ENCODE peak calls at places on chromosomes 2 and 18, in nine cellular contexts. One of them, this sample, is unnamed.

GRCh38 chr18:57437782-57438668 is 2.9 kb downstream of the ONECUT2 start:
- DNase-seq in epithelial cell of proximal tubule: no peak
- DNase-seq in uterus: no peak
- DNase-seq in adrenal gland: peak; percentile 73
- DNase-seq in H1: no peak
- DNase-seq in lower leg skin: no peak
- DNase-seq in astrocyte: peak; percentile 26
- DNase-seq in GM13977: peak; percentile 82
- DNase-seq in H9: peak; percentile 92
- DNase-seq in this sample: peak; percentile 76

GRCh38 chr18:70279470-70279869 is 9.4 kb upstream of the SOCS6 start:
- DNase-seq in epithelial cell of proximal tubule: no peak
- DNase-seq in uterus: no peak
- DNase-seq in adrenal gland: no peak
- DNase-seq in H1: no peak
- DNase-seq in lower leg skin: no peak
- DNase-seq in astrocyte: no peak
- DNase-seq in GM13977: no peak
- DNase-seq in H9: no peak
- DNase-seq in this sample: no peak

GRCh38 chr2:111910609-111911277 is 12.3 kb downstream of the MERTK start:
- DNase-seq in epithelial cell of proximal tubule: no peak
- DNase-seq in uterus: no peak
- DNase-seq in adrenal gland: no peak
- DNase-seq in H1: no peak
- DNase-seq in lower leg skin: peak; percentile 65
- DNase-seq in astrocyte: no peak
- DNase-seq in GM13977: no peak
- DNase-seq in H9: no peak
- DNase-seq in this sample: no peak

GRCh38 chr2:128300151-128300550 is 18.5 kb downstream of the HS6ST1 start:
- DNase-seq in epithelial cell of proximal tubule: no peak
- DNase-seq in uterus: no peak
- DNase-seq in adrenal gland: no peak
- DNase-seq in H1: no peak
- DNase-seq in lower leg skin: no peak
- DNase-seq in astrocyte: no peak
- DNase-seq in GM13977: no peak
- DNase-seq in H9: no peak
- DNase-seq in this sample: no peak

GRCh38 chr2:16664052-16664731 is 1.4 kb downstream of the CYRIA start:
- DNase-seq in epithelial cell of proximal tubule: no peak
- DNase-seq in uterus: peak; percentile 87
- DNase-seq in adrenal gland: peak; percentile 89
- DNase-seq in H1: no peak
- DNase-seq in lower leg skin: peak; percentile 87
- DNase-seq in astrocyte: peak; percentile 89
- DNase-seq in GM13977: peak; percentile 47
- DNase-seq in H9: peak; percentile 44
- DNase-seq in this sample: no peak

GRCh38 chr18:35642802-35643201 is 61.3 kb downstream of the GALNT1 start:
- DNase-seq in epithelial cell of proximal tubule: no peak
- DNase-seq in uterus: no peak
- DNase-seq in adrenal gland: no peak
- DNase-seq in H1: no peak
- DNase-seq in lower leg skin: no peak
- DNase-seq in astrocyte: no peak
- DNase-seq in GM13977: no peak
- DNase-seq in H9: no peak
- DNase-seq in this sample: no peak

GRCh38 chr2:225091336-225091735 is 49.1 kb upstream of the DOCK10 start:
- DNase-seq in epithelial cell of proximal tubule: no peak
- DNase-seq in uterus: no peak
- DNase-seq in adrenal gland: no peak
- DNase-seq in H1: no peak
- DNase-seq in lower leg skin: no peak
- DNase-seq in astrocyte: peak; percentile 97
- DNase-seq in GM13977: no peak
- DNase-seq in H9: no peak
- DNase-seq in this sample: no peak

GRCh38 chr2:66433945-66434678 is 813 bp upstream of the MEIS1 start:
- DNase-seq in epithelial cell of proximal tubule: peak; percentile 43
- DNase-seq in uterus: peak; percentile 74
- DNase-seq in adrenal gland: peak; percentile 88
- DNase-seq in H1: no peak
- DNase-seq in lower leg skin: no peak
- DNase-seq in astrocyte: peak; percentile 63
- DNase-seq in GM13977: no peak
- DNase-seq in H9: peak; percentile 63
- DNase-seq in this sample: peak; percentile 55

GRCh38 chr18:34971313-34971712 is 69.9 kb upstream of the MAPRE2 start:
- DNase-seq in epithelial cell of proximal tubule: peak; percentile 44
- DNase-seq in uterus: no peak
- DNase-seq in adrenal gland: no peak
- DNase-seq in H1: no peak
- DNase-seq in lower leg skin: no peak
- DNase-seq in astrocyte: peak; percentile 36
- DNase-seq in GM13977: no peak
- DNase-seq in H9: no peak
- DNase-seq in this sample: no peak

GRCh38 chr2:182980115-182980514 is 58.1 kb downstream of the NCKAP1 start:
- DNase-seq in epithelial cell of proximal tubule: peak; percentile 13
- DNase-seq in uterus: no peak
- DNase-seq in adrenal gland: no peak
- DNase-seq in H1: no peak
- DNase-seq in lower leg skin: no peak
- DNase-seq in astrocyte: peak; percentile 18
- DNase-seq in GM13977: peak; percentile 34
- DNase-seq in H9: no peak
- DNase-seq in this sample: no peak

GRCh38 chr18:44536619-44537018 is 144.1 kb upstream of the SETBP1 start:
- DNase-seq in epithelial cell of proximal tubule: no peak
- DNase-seq in uterus: no peak
- DNase-seq in adrenal gland: no peak
- DNase-seq in H1: no peak
- DNase-seq in lower leg skin: no peak
- DNase-seq in astrocyte: no peak
- DNase-seq in GM13977: no peak
- DNase-seq in H9: no peak
- DNase-seq in this sample: no peak

GRCh38 chr18:59814872-59815271 is 84.9 kb upstream of the PMAIP1 start:
- DNase-seq in epithelial cell of proximal tubule: peak; percentile 56
- DNase-seq in uterus: no peak
- DNase-seq in adrenal gland: no peak
- DNase-seq in H1: no peak
- DNase-seq in lower leg skin: no peak
- DNase-seq in astrocyte: peak; percentile 85
- DNase-seq in GM13977: no peak
- DNase-seq in H9: no peak
- DNase-seq in this sample: no peak

GRCh38 chr2:128585706-128586105 is 267.0 kb upstream of the HS6ST1 start:
- DNase-seq in epithelial cell of proximal tubule: no peak
- DNase-seq in uterus: no peak
- DNase-seq in adrenal gland: no peak
- DNase-seq in H1: no peak
- DNase-seq in lower leg skin: no peak
- DNase-seq in astrocyte: peak; percentile 83
- DNase-seq in GM13977: no peak
- DNase-seq in H9: no peak
- DNase-seq in this sample: no peak

GRCh38 chr2:181628590-181629585 is 28.0 kb downstream of the CERKL start:
- DNase-seq in epithelial cell of proximal tubule: no peak
- DNase-seq in uterus: no peak
- DNase-seq in adrenal gland: no peak
- DNase-seq in H1: no peak
- DNase-seq in lower leg skin: no peak
- DNase-seq in astrocyte: no peak
- DNase-seq in GM13977: no peak
- DNase-seq in H9: no peak
- DNase-seq in this sample: no peak

DNA sequence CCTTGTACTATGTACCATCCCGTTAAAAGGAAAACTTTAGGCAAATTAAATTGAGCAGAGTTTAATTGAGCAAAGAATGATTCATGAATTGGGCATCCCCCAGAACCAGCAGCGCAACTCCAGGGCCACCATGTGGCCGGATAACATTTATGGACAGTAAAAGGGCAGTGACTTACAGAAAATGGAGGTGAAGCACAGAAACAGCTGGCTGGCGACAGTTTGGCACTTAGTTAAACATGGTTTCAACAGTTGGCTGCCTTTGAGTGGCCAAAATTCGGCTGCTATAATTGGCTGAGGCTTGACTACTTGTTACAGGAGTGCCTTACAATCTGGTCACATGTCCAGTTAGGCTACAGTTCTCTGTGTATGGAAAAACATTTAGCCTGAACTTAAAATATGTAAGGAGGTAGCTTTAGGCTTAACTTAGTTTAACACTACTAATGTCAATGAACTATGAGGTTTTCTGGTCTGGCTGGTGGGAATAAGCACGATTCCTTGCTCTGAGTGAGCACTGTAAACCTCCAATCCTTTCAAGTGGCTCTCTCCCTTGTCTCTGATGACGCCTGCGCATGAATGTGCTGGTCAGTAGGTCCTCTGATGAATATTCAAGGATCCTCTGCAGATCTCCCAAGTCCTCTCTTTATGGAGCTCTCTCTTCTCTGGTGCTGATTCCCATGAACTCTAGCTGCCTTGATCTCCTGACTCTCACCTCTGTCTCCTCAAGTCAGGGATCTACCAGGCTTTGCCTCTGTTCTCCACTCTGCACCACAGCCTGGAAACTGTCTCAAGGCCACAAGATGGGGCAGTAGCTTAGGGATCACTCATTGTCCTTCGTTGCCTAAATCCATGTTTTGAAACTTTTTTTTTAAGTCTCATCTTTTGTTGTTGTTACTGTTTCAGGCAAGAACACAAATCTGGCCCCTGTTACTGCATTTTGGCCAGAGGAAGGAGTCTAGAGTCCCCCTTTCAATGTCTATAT is 24.4 kb upstream of the RAB31 start:
- DNase-seq in epithelial cell of proximal tubule: no peak
- DNase-seq in uterus: peak; percentile 64
- DNase-seq in adrenal gland: peak; percentile 67
- DNase-seq in H1: no peak
- DNase-seq in lower leg skin: peak; percentile 78
- DNase-seq in astrocyte: peak; percentile 63
- DNase-seq in GM13977: no peak
- DNase-seq in H9: no peak
- DNase-seq in this sample: no peak
- TF ChIP-seq CTCF in epithelial cell of proximal tubule: peak; percentile 72
- TF ChIP-seq CTCF in uterus: peak; percentile 64
- TF ChIP-seq CTCF in adrenal gland: no peak
- TF ChIP-seq CTCF in H1: peak; percentile 37
- TF ChIP-seq CTCF in lower leg skin: no peak
- TF ChIP-seq CTCF in astrocyte: peak; percentile 56
- TF ChIP-seq CTCF in GM13977: peak; percentile 40
- TF ChIP-seq CTCF in H9: peak; percentile 35
- TF ChIP-seq CTCF in this sample: no peak

DNA sequence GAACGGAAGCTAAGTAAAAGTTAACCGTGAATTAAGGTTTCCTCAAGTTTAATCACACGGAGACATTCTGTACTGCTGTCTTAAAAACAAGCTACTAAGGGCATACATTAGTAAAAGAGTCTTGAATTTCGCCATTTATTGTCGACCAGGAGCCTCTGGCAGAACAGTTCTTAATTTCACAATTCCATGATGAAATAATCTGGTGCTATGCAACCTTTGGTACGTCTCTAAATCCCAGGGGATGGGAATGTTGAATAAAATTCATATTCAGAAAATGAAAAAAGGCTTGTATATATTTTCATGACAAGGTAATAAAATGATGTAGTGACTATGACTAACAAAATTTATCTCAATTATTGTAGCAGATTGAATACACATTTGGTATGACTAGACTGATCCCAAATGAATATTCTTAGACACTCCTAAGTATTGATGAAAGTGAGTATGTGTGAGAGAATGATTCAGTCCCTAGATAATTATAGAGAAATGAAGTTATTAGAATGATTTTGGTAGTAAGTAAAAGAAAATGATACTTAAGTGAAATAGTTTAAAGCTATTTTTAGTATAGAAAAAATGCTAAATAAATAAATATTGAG is 40.4 kb upstream of the ZSWIM2 start:
- DNase-seq in epithelial cell of proximal tubule: no peak
- DNase-seq in uterus: no peak
- DNase-seq in adrenal gland: no peak
- DNase-seq in H1: no peak
- DNase-seq in lower leg skin: no peak
- DNase-seq in astrocyte: no peak
- DNase-seq in GM13977: no peak
- DNase-seq in H9: no peak
- DNase-seq in this sample: no peak
- TF ChIP-seq CTCF in epithelial cell of proximal tubule: no peak
- TF ChIP-seq CTCF in uterus: no peak
- TF ChIP-seq CTCF in adrenal gland: no peak
- TF ChIP-seq CTCF in H1: no peak
- TF ChIP-seq CTCF in lower leg skin: no peak
- TF ChIP-seq CTCF in astrocyte: no peak
- TF ChIP-seq CTCF in GM13977: no peak
- TF ChIP-seq CTCF in H9: no peak
- TF ChIP-seq CTCF in this sample: no peak

GRCh38 chr2:161988589-161988988 is 85.4 kb downstream of the DPP4 start:
- DNase-seq in epithelial cell of proximal tubule: no peak
- DNase-seq in uterus: no peak
- DNase-seq in adrenal gland: no peak
- DNase-seq in H1: no peak
- DNase-seq in lower leg skin: no peak
- DNase-seq in astrocyte: peak; percentile 21
- DNase-seq in GM13977: no peak
- DNase-seq in H9: no peak
- DNase-seq in this sample: no peak
- TF ChIP-seq CTCF in epithelial cell of proximal tubule: peak; percentile 36
- TF ChIP-seq CTCF in uterus: no peak
- TF ChIP-seq CTCF in adrenal gland: no peak
- TF ChIP-seq CTCF in H1: peak; percentile 68
- TF ChIP-seq CTCF in lower leg skin: no peak
- TF ChIP-seq CTCF in astrocyte: no peak
- TF ChIP-seq CTCF in GM13977: no peak
- TF ChIP-seq CTCF in H9: peak; percentile 76
- TF ChIP-seq CTCF in this sample: peak; percentile 34

GRCh38 chr18:63025251-63025710 is 294.3 kb downstream of the BCL2 start:
- DNase-seq in epithelial cell of proximal tubule: no peak
- DNase-seq in uterus: peak; percentile 63
- DNase-seq in adrenal gland: peak; percentile 60
- DNase-seq in H1: no peak
- DNase-seq in lower leg skin: peak; percentile 86
- DNase-seq in astrocyte: no peak
- DNase-seq in GM13977: no peak
- DNase-seq in H9: peak; percentile 60
- DNase-seq in this sample: no peak

GRCh38 chr18:63017977-63018376 is 301.6 kb downstream of the BCL2 start:
- DNase-seq in epithelial cell of proximal tubule: no peak
- DNase-seq in uterus: no peak
- DNase-seq in adrenal gland: no peak
- DNase-seq in H1: no peak
- DNase-seq in lower leg skin: no peak
- DNase-seq in astrocyte: no peak
- DNase-seq in GM13977: no peak
- DNase-seq in H9: no peak
- DNase-seq in this sample: no peak

GRCh38 chr18:63028380-63028779 is 291.2 kb downstream of the BCL2 start:
- DNase-seq in epithelial cell of proximal tubule: no peak
- DNase-seq in uterus: no peak
- DNase-seq in adrenal gland: no peak
- DNase-seq in H1: no peak
- DNase-seq in lower leg skin: no peak
- DNase-seq in astrocyte: no peak
- DNase-seq in GM13977: no peak
- DNase-seq in H9: no peak
- DNase-seq in this sample: no peak

GRCh38 chr18:63022429-63023022 is 297.0 kb downstream of the BCL2 start:
- DNase-seq in epithelial cell of proximal tubule: no peak
- DNase-seq in uterus: no peak
- DNase-seq in adrenal gland: no peak
- DNase-seq in H1: peak; percentile 27
- DNase-seq in lower leg skin: peak; percentile 74
- DNase-seq in astrocyte: no peak
- DNase-seq in GM13977: no peak
- DNase-seq in H9: peak; percentile 76
- DNase-seq in this sample: no peak
- TF ChIP-seq CTCF in epithelial cell of proximal tubule: peak; percentile 55
- TF ChIP-seq CTCF in uterus: no peak
- TF ChIP-seq CTCF in adrenal gland: no peak
- TF ChIP-seq CTCF in H1: peak; percentile 84
- TF ChIP-seq CTCF in lower leg skin: no peak
- TF ChIP-seq CTCF in astrocyte: no peak
- TF ChIP-seq CTCF in GM13977: peak; percentile 41
- TF ChIP-seq CTCF in H9: peak; percentile 90
- TF ChIP-seq CTCF in this sample: peak; percentile 64

This sample was measured in progenitor cell of endocrine pancreas.